ENCODE peak calls at places on chromosomes 11 and 22, in ten cellular contexts. C is tibial nerve, B is stomach, X is K562, W is A549, H is H1, U is HepG2, F is ovary, A is transverse colon, Z is sigmoid colon. E is an unnamed sample.

GRCh38 chr11:116869610-116870009 is 32.2 kb upstream of the APOA1 start:
- DNase-seq in C (no peak), B (no peak), X (no peak), W (no peak), H (no peak), U (peak; percentile 52), F (no peak), A (no peak), Z (no peak), E (no peak)

GRCh38 chr11:12897390-12897789 is 111.7 kb upstream of the RASSF10 start:
- DNase-seq in C (no peak), B (no peak), X (no peak), W (no peak), H (no peak), U (no peak), F (no peak), A (no peak), Z (no peak), E (no peak)

GRCh38 chr11:119471329-119471728 is 48.4 kb upstream of the THY1 start:
- DNase-seq in C (no peak), B (no peak), X (no peak), W (no peak), H (peak; percentile 47), U (no peak), F (no peak), A (no peak), Z (no peak), E (peak; percentile 86)

GRCh38 chr22:19356708-19357269 is 65.3 kb upstream of the CLTCL1 start:
- DNase-seq in C (no peak), B (no peak), X (no peak), W (no peak), H (no peak), U (no peak), F (no peak), A (no peak), Z (no peak), E (no peak)

GRCh38 chr11:17992916-17993315 is 19.9 kb downstream of the SERGEF start:
- DNase-seq in C (no peak), B (no peak), X (no peak), W (no peak), H (no peak), U (no peak), F (no peak), A (no peak), Z (no peak), E (no peak)

GRCh38 chr11:76656571-76657081 is 13.9 kb downstream of the LRRC32 start:
- DNase-seq in C (no peak), B (peak; percentile 21), X (no peak), W (no peak), H (no peak), U (no peak), F (no peak), A (no peak), Z (peak; percentile 59), E (no peak)

GRCh38 chr11:64384981-64385952 is 26.3 kb downstream of the RPS6KA4 start:
- DNase-seq in C (no peak), B (no peak), X (no peak), W (no peak), H (no peak), U (no peak), F (no peak), A (no peak), Z (no peak), E (no peak)

GRCh38 chr11:4647795-4648194 is 4.0 kb downstream of the OR51E1 start:
- DNase-seq in C (no peak), B (no peak), X (no peak), W (no peak), H (no peak), U (no peak), F (no peak), A (no peak), Z (no peak), E (no peak)

GRCh38 chr11:46879056-46879585 is 33.0 kb upstream of the CKAP5 start:
- DNase-seq in C (no peak), B (no peak), X (no peak), W (no peak), H (no peak), U (no peak), F (no peak), A (no peak), Z (no peak), E (no peak)
- TF ChIP-seq POLR2A in C (no peak), B (no peak), X (no peak), W (no peak), H (no peak), U (no peak), F (no peak), A (no peak), Z (no peak), E (no peak)

GRCh38 chr11:126336065-126336464 is 19.4 kb upstream of the ST3GAL4 start:
- DNase-seq in C (no peak), B (no peak), X (no peak), W (no peak), H (no peak), U (no peak), F (no peak), A (no peak), Z (no peak), E (no peak)

GRCh38 chr11:126336646-126337045 is 18.8 kb upstream of the ST3GAL4 start:
- DNase-seq in C (no peak), B (no peak), X (no peak), W (no peak), H (no peak), U (no peak), F (no peak), A (no peak), Z (no peak), E (no peak)

GRCh38 chr11:126338346-126339055 is 17.0 kb upstream of the ST3GAL4 start:
- DNase-seq in C (no peak), B (no peak), X (no peak), W (no peak), H (no peak), U (no peak), F (no peak), A (no peak), Z (no peak), E (no peak)

GRCh38 chr11:126337121-126337471 is 18.4 kb upstream of the ST3GAL4 start:
- DNase-seq in C (no peak), B (no peak), X (no peak), W (no peak), H (no peak), U (no peak), F (no peak), A (no peak), Z (no peak), E (no peak)

DNA sequence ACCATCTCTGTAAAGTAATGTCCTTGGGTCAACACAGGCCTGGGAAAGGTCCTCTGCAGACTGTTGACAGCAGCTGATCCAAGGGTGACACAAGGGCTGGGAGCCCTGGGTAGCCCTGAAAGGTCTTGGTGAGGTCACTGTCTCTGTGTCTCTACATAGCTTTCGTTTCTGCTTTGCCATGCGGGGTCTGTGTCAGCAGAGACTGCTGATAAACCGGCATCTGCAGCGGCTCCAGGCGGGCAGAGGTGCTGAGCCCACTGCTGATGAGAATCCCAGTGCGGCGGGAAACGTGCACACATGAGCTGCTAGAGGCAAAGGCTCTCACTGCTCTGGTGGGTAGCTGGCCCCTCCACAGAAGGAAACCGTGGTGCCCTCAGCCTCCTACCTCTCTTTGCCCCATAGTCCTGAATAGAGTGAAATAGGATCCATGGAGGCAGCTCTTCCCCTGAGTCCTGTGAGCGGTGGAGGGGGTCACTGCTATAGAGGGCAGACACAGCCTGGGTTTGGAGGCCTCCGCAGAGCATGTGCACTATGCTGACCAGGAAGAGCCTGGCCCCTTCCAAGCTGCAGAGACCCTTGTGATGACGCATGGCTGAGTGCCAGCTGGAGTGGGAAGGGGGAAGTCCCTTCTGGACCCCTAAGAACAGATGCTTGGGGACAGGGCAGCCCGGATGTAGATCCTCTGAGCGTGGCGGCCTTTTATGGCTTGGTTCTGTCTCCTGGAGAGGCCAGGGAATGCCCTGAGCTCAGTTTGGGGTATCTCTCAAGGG is 17.8 kb upstream of the ST3GAL4 start:
- DNase-seq in C (no peak), B (no peak), X (no peak), W (no peak), H (no peak), U (peak; percentile 49), F (no peak), A (no peak), Z (no peak), E (no peak)
- TF ChIP-seq EP300 in C (no peak), B (no peak), X (no peak), W (no peak), H (no peak), U (no peak), F (no peak), A (no peak), Z (no peak), E (no peak)

GRCh38 chr11:58000699-58001098 is 23.0 kb upstream of the OR9Q1 start:
- DNase-seq in C (no peak), B (no peak), X (no peak), W (no peak), H (no peak), U (no peak), F (no peak), A (no peak), Z (no peak), E (no peak)

GRCh38 chr11:58004664-58005063 is 19.0 kb upstream of the OR9Q1 start:
- DNase-seq in C (no peak), B (no peak), X (no peak), W (no peak), H (no peak), U (no peak), F (no peak), A (no peak), Z (no peak), E (peak; percentile 50)

GRCh38 chr11:58006940-58007339 is 16.7 kb upstream of the OR9Q1 start:
- DNase-seq in C (no peak), B (no peak), X (no peak), W (no peak), H (no peak), U (no peak), F (no peak), A (no peak), Z (no peak), E (peak; percentile 64)

GRCh38 chr11:58003036-58003435 is 20.6 kb upstream of the OR9Q1 start:
- DNase-seq in C (no peak), B (no peak), X (no peak), W (no peak), H (no peak), U (no peak), F (no peak), A (no peak), Z (no peak), E (peak; percentile 57)

GRCh38 chr11:58003591-58003990 is 20.1 kb upstream of the OR9Q1 start:
- DNase-seq in C (no peak), B (no peak), X (no peak), W (no peak), H (no peak), U (no peak), F (no peak), A (no peak), Z (no peak), E (no peak)
- H3K4me1 ChIP-seq in C (no peaks in the 10 kb centered on the region), B (no peaks in the 10 kb centered on the region), X (no peaks in the 10 kb centered on the region), W (no peaks in the 10 kb centered on the region), H (no peaks in the 10 kb centered on the region), U (peaks cover 43% of the 10 kb centered on the region), F (no peaks in the 10 kb centered on the region), A (no peaks in the 10 kb centered on the region), Z (no peaks in the 10 kb centered on the region), E (no peaks in the 10 kb centered on the region)

DNA sequence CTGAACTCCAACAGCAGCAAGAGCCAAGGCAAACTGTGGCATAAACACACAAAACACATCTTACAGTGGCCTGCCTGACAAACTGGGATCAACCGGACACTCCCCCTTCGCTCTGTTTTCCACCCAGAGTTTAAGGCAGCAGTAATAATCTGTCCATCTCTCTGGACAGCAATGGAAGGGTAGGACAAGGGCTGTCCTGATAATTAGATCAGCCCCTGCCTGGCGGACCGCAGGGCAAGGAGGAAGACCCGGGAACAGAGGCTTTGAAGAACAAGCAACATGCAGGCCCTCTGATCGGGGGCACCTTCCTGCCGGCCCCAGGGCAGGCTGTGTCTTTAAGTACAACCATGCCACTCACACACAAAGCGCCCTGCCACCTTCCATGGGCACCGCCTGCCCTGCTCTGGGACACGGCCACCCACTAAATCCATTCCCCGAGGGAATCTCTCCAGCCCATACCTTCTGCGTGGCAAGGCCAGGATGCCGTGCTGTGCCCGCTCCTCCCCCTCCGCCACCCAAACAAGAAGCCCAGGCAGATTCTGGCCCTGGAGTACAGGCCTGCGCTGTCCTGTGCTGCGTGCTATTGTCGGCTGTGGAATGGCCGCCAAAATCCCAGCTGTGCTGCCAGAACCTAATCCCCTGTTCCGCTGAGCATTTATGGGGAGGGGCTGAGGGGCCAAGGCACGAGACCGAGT is 38.8 kb downstream of the NUMA1 start:
- DNase-seq in C (peak; percentile 42), B (peak; percentile 82), X (no peak), W (peak; percentile 65), H (peak; percentile 61), U (peak; percentile 31), F (peak; percentile 71), A (peak; percentile 70), Z (peak; percentile 93), E (peak; percentile 92)
- TF ChIP-seq POLR2A in C (no peak), B (no peak), X (no peak), W (peak; percentile 40), H (peak; percentile 62), U (peak; percentile 56), F (peak; percentile 15), A (peak; percentile 73), Z (peak; percentile 74), E (no peak)